ENCODE peak calls at places on chromosomes 16 and 17, in four cellular contexts. R is activated CD4-positive, alpha-beta T cell treated with anti-CD3 and anti-CD28 coated beads, Interleukin-2, amount 50 U/mL, for 1 hour; Y is NCI-H2029; T is aorta. F is an unnamed sample.

GRCh38 chr16:70255584-70255983 is 3.8 kb upstream of the EXOSC6 start:
- DNase-seq in R (no peak), Y (no peak), T (no peak), F (no peak)

GRCh38 chr16:73504591-73504990 is 456.7 kb upstream of the ZFHX3 start:
- DNase-seq in Y (no peak), T (no peak), R (no peak), F (no peak)

GRCh38 chr17:36863676-36864075 is 73.6 kb upstream of the LHX1 start:
- DNase-seq in R (no peak), Y (no peak), T (no peak), F (no peak)

GRCh38 chr17:42578282-42578869 is 847 bp upstream of the PSMC3IP start:
- DNase-seq in Y (peak; percentile 27), R (peak; percentile 73), T (peak; percentile 75), F (peak; percentile 53)

GRCh38 chr16:89691231-89691985 is 4.9 kb downstream of the CDK10 start:
- DNase-seq in Y (no peak), T (no peak), R (no peak), F (no peak)

GRCh38 chr17:29640413-29640812 is 17.7 kb upstream of the CORO6 start:
- DNase-seq in T (no peak), Y (no peak), R (no peak), F (no peak)

GRCh38 chr17:75307957-75308731 is 18.9 kb upstream of the SLC25A19 start:
- DNase-seq in T (no peak), R (no peak), Y (no peak), F (no peak)

GRCh38 chr17:74241434-74241833 is 28.1 kb downstream of the TTYH2 start:
- DNase-seq in R (no peak), T (peak; percentile 79), Y (no peak), F (no peak)

GRCh38 chr16:56681939-56682702 is at the start of gene MT1X:
- DNase-seq in R (peak; percentile 82), T (peak; percentile 96), Y (peak; percentile 68), F (peak; percentile 83)

GRCh38 chr16:61812251-61812650 is 224.0 kb downstream of the CDH8 start:
- DNase-seq in Y (no peak), R (no peak), T (no peak), F (no peak)

GRCh38 chr16:10523025-10523424 is 57.4 kb downstream of the EMP2 start:
- DNase-seq in R (no peak), T (no peak), Y (peak; percentile 40), F (no peak)

GRCh38 chr17:63496663-63497400 is 20.0 kb downstream of the ACE start:
- DNase-seq in Y (no peak), R (no peak), T (no peak), F (no peak)

GRCh38 chr17:18368948-18369347 is 5.6 kb upstream of the SHMT1 start:
- DNase-seq in Y (no peak), R (no peak), T (no peak), F (no peak)

GRCh38 chr16:4925791-4926190 is 11.2 kb downstream of the PPL start:
- DNase-seq in Y (no peak), T (no peak), R (no peak), F (no peak)

GRCh38 chr17:38455288-38455915 is 27.1 kb downstream of the ARHGAP23 start:
- DNase-seq in T (no peak), R (no peak), Y (no peak), F (no peak)

GRCh38 chr16:48635199-48635718 is 25.3 kb upstream of the N4BP1 start:
- DNase-seq in R (no peak), T (no peak), Y (no peak), F (no peak)

GRCh38 chr16:15482068-15482747 is 47.8 kb downstream of the BMERB1 start:
- DNase-seq in Y (peak; percentile 44), R (no peak), T (peak; percentile 58), F (no peak)

GRCh38 chr16:7547736-7548135 is 215.1 kb downstream of the RBFOX1 start:
- DNase-seq in R (no peak), T (no peak), Y (no peak), F (no peak)

GRCh38 chr16:28212532-28212873 is 738 bp upstream of the XPO6 start:
- DNase-seq in Y (no peak), R (no peak), T (no peak), F (no peak)

GRCh38 chr17:76657505-76658386 is 14.2 kb upstream of the ST6GALNAC1 start:
- DNase-seq in Y (no peak), T (no peak), R (no peak), F (no peak)

GRCh38 chr17:39573447-39574298 is 34.0 kb downstream of the NEUROD2 start:
- DNase-seq in T (peak; percentile 87), Y (peak; percentile 38), R (no peak), F (peak; percentile 19)

GRCh38 chr16:14548933-14549788 is 80.9 kb downstream of the PARN start:
- DNase-seq in Y (peak; percentile 55), R (no peak), T (no peak), F (no peak)

GRCh38 chr16:68235882-68236803 is at the start of gene ESRP2:
- DNase-seq in R (no peak), T (peak; percentile 65), Y (peak; percentile 69), F (peak; percentile 43)

GRCh38 chr16:4115209-4115940 is 867 bp downstream of the ADCY9 start:
- DNase-seq in Y (no peak), R (peak; percentile 43), T (peak; percentile 76), F (peak; percentile 35)

GRCh38 chr17:27244019-27244418 is 49.9 kb upstream of the WSB1 start:
- DNase-seq in R (no peak), Y (no peak), T (no peak), F (no peak)

GRCh38 chr17:41702712-41703111 is 9.4 kb upstream of the GAST start:
- DNase-seq in R (no peak), Y (no peak), T (no peak), F (no peak)

GRCh38 chr16:67459858-67460144 is 21.2 kb downstream of the ATP6V0D1 start:
- DNase-seq in Y (no peak), T (no peak), R (no peak), F (no peak)

GRCh38 chr17:63703029-63703428 is 3.1 kb upstream of the LIMD2 start:
- DNase-seq in R (no peak), Y (no peak), T (no peak), F (no peak)

GRCh38 chr16:1152123-1152638 is 725 bp upstream of the CACNA1H start:
- DNase-seq in T (no peak), Y (no peak), R (peak; percentile 56), F (peak; percentile 62)

GRCh38 chr17:34412965-34413441 is 50.0 kb upstream of the CCL1 start:
- DNase-seq in R (no peak), T (no peak), Y (no peak), F (no peak)

GRCh38 chr17:47879028-47879585 is 16.9 kb upstream of the SP2 start:
- DNase-seq in R (no peak), Y (no peak), T (no peak), F (no peak)

GRCh38 chr16:31010539-31010938 is at the start of gene STX1B:
- DNase-seq in Y (no peak), R (peak; percentile 55), T (no peak), F (peak; percentile 46)

GRCh38 chr16:20598832-20599469 is 22.8 kb upstream of the ACSM2B start:
- DNase-seq in R (no peak), T (no peak), Y (no peak), F (no peak)

GRCh38 chr16:74455619-74456289 is 34.5 kb upstream of the CLEC18B start:
- DNase-seq in Y (no peak), R (no peak), T (no peak), F (no peak)

GRCh38 chr16:57534881-57535658 is 1.3 kb downstream of the CCDC102A start:
- DNase-seq in Y (no peak), R (no peak), T (no peak), F (no peak)

GRCh38 chr17:18186271-18186982 is 2.8 kb downstream of the ALKBH5 start:
- DNase-seq in R (no peak), Y (no peak), T (no peak), F (no peak)

GRCh38 chr17:66296289-66296725 is 6.1 kb upstream of the PRKCA start:
- DNase-seq in Y (no peak), R (no peak), T (no peak), F (no peak)

GRCh38 chr17:13490906-13491502 is 110.7 kb downstream of the HS3ST3A1 start:
- DNase-seq in R (no peak), T (no peak), Y (no peak), F (no peak)